ENCODE peak calls at places on chromosomes 1 and 21, in five cellular contexts. E is anterior cingulate cortex, B is NCI-H2029 treated with DMSO at 0.1 percent for 48 hours, N is EH, I is NCI-H1417. Y is an unnamed sample.

GRCh38 chr1:184253921-184254320 is 132.9 kb upstream of the C1orf21 start:
- DNase-seq in E (no peak), B (no peak), N (no peak), I (no peak), Y (no peak)

GRCh38 chr1:162193815-162194214 is 124.3 kb downstream of the NOS1AP start:
- DNase-seq in E (no peak), B (peak; percentile 51), N (no peak), I (peak; percentile 89), Y (no peak)

GRCh38 chr1:63049135-63049534 is 265.2 kb downstream of the ATG4C start:
- DNase-seq in E (no peak), B (no peak), N (no peak), I (no peak), Y (no peak)

GRCh38 chr1:70319750-70320149 is 34.8 kb downstream of the ANKRD13C start:
- DNase-seq in E (no peak), B (no peak), N (peak; percentile 92), I (no peak), Y (no peak)

GRCh38 chr1:246428542-246429308 is 78.4 kb downstream of the SMYD3 start:
- DNase-seq in E (no peak), B (no peak), N (peak; percentile 96), I (no peak), Y (no peak)

GRCh38 chr1:183218039-183218618 is 32.1 kb downstream of the LAMC2 start:
- DNase-seq in E (no peak), B (peak; percentile 28), N (no peak), I (peak; percentile 64), Y (no peak)

GRCh38 chr1:95098196-95098595 is 19.0 kb upstream of the TLCD4 start:
- DNase-seq in E (no peak), B (no peak), N (peak; percentile 23), I (no peak), Y (no peak)

GRCh38 chr1:119286587-119287181 is 81.9 kb upstream of the HAO2 start:
- DNase-seq in E (no peak), B (peak; percentile 3), N (peak; percentile 34), I (peak; percentile 84), Y (peak; percentile 74)

GRCh38 chr21:28253378-28253777 is 739.3 kb downstream of the LTN1 start:
- DNase-seq in E (no peak), B (no peak), N (peak; percentile 85), I (no peak), Y (no peak)

GRCh38 chr1:226863446-226863845 is 7.0 kb upstream of the PSEN2 start:
- DNase-seq in E (no peak), B (no peak), N (peak; percentile 81), I (no peak), Y (peak; percentile 46)

GRCh38 chr1:208950206-208950605 is 633.3 kb upstream of the CAMK1G start:
- DNase-seq in E (no peak), B (no peak), N (peak; percentile 63), I (no peak), Y (no peak)

GRCh38 chr1:222028151-222028550 is 286.3 kb upstream of the DUSP10 start:
- DNase-seq in E (no peak), B (no peak), N (no peak), I (no peak), Y (no peak)

GRCh38 chr1:70355111-70355407 is 537 bp upstream of the ANKRD13C start:
- DNase-seq in E (no peak), B (no peak), N (no peak), I (no peak), Y (no peak)

GRCh38 chr1:230735447-230735846 is 11.7 kb upstream of the CAPN9 start:
- DNase-seq in E (no peak), B (peak; percentile 33), N (no peak), I (no peak), Y (no peak)

Y was measured in iPS-NIHi11.